ENCODE peak calls at places on chromosomes 7 and 10, in nine cellular contexts. One of them, this sample, is unnamed.

GRCh38 chr7:121259826-121260225 is 69.0 kb upstream of the WNT16 start:
- DNase-seq in stimulated activated naive CD4-positive, alpha-beta T cell: no peak
- DNase-seq in stimulated activated effector memory CD8-positive, alpha-beta T cell treated with anti-CD3 and anti-CD28 coated beads, Interleukin-12 subunit alpha, Interleukin-12 subunit beta, amount 100 ng/mL, for 72 hours: no peak
- DNase-seq in activated T-cell treated with anti-CD3 and anti-CD28 coated beads for 1 hour: no peak
- DNase-seq in HuH-7: no peak
- DNase-seq in glomerular endothelial cell: no peak
- DNase-seq in activated T-helper 1 cell treated with Interleukin-2 at 50 U/mL for 16 hours: no peak
- DNase-seq in RWPE2: no peak
- DNase-seq in stimulated activated CD4-positive, alpha-beta T cell treated with anti-CD3 and anti-CD28 coated beads, Interleukin-4, amount 100 ng/mL, for 1 hour: no peak
- DNase-seq in this sample: no peak

GRCh38 chr10:104033401-104033930 is 52.2 kb downstream of the COL17A1 start:
- DNase-seq in stimulated activated naive CD4-positive, alpha-beta T cell: no peak
- DNase-seq in stimulated activated effector memory CD8-positive, alpha-beta T cell treated with anti-CD3 and anti-CD28 coated beads, Interleukin-12 subunit alpha, Interleukin-12 subunit beta, amount 100 ng/mL, for 72 hours: no peak
- DNase-seq in activated T-cell treated with anti-CD3 and anti-CD28 coated beads for 1 hour: no peak
- DNase-seq in HuH-7: no peak
- DNase-seq in glomerular endothelial cell: no peak
- DNase-seq in activated T-helper 1 cell treated with Interleukin-2 at 50 U/mL for 16 hours: no peak
- DNase-seq in RWPE2: no peak
- DNase-seq in stimulated activated CD4-positive, alpha-beta T cell treated with anti-CD3 and anti-CD28 coated beads, Interleukin-4, amount 100 ng/mL, for 1 hour: no peak
- DNase-seq in this sample: no peak

GRCh38 chr7:21548491-21548890 is 5.7 kb downstream of the DNAH11 start:
- DNase-seq in stimulated activated naive CD4-positive, alpha-beta T cell: no peak
- DNase-seq in stimulated activated effector memory CD8-positive, alpha-beta T cell treated with anti-CD3 and anti-CD28 coated beads, Interleukin-12 subunit alpha, Interleukin-12 subunit beta, amount 100 ng/mL, for 72 hours: no peak
- DNase-seq in activated T-cell treated with anti-CD3 and anti-CD28 coated beads for 1 hour: no peak
- DNase-seq in HuH-7: no peak
- DNase-seq in glomerular endothelial cell: no peak
- DNase-seq in activated T-helper 1 cell treated with Interleukin-2 at 50 U/mL for 16 hours: no peak
- DNase-seq in RWPE2: no peak
- DNase-seq in stimulated activated CD4-positive, alpha-beta T cell treated with anti-CD3 and anti-CD28 coated beads, Interleukin-4, amount 100 ng/mL, for 1 hour: no peak
- DNase-seq in this sample: no peak

GRCh38 chr10:104809288-104810090 is 168.4 kb downstream of the SORCS3 start:
- DNase-seq in stimulated activated naive CD4-positive, alpha-beta T cell: peak
- DNase-seq in stimulated activated effector memory CD8-positive, alpha-beta T cell treated with anti-CD3 and anti-CD28 coated beads, Interleukin-12 subunit alpha, Interleukin-12 subunit beta, amount 100 ng/mL, for 72 hours: no peak
- DNase-seq in activated T-cell treated with anti-CD3 and anti-CD28 coated beads for 1 hour: no peak
- DNase-seq in HuH-7: no peak
- DNase-seq in glomerular endothelial cell: no peak
- DNase-seq in activated T-helper 1 cell treated with Interleukin-2 at 50 U/mL for 16 hours: no peak
- DNase-seq in RWPE2: peak
- DNase-seq in stimulated activated CD4-positive, alpha-beta T cell treated with anti-CD3 and anti-CD28 coated beads, Interleukin-4, amount 100 ng/mL, for 1 hour: no peak
- DNase-seq in this sample: peak

GRCh38 chr7:140519007-140519399 is 39.7 kb upstream of the MKRN1 start:
- DNase-seq in stimulated activated naive CD4-positive, alpha-beta T cell: no peak
- DNase-seq in stimulated activated effector memory CD8-positive, alpha-beta T cell treated with anti-CD3 and anti-CD28 coated beads, Interleukin-12 subunit alpha, Interleukin-12 subunit beta, amount 100 ng/mL, for 72 hours: no peak
- DNase-seq in activated T-cell treated with anti-CD3 and anti-CD28 coated beads for 1 hour: no peak
- DNase-seq in HuH-7: no peak
- DNase-seq in glomerular endothelial cell: no peak
- DNase-seq in activated T-helper 1 cell treated with Interleukin-2 at 50 U/mL for 16 hours: no peak
- DNase-seq in RWPE2: no peak
- DNase-seq in stimulated activated CD4-positive, alpha-beta T cell treated with anti-CD3 and anti-CD28 coated beads, Interleukin-4, amount 100 ng/mL, for 1 hour: no peak
- DNase-seq in this sample: no peak

GRCh38 chr7:116653204-116653603 is 18.8 kb upstream of the MET start:
- DNase-seq in stimulated activated naive CD4-positive, alpha-beta T cell: no peak
- DNase-seq in stimulated activated effector memory CD8-positive, alpha-beta T cell treated with anti-CD3 and anti-CD28 coated beads, Interleukin-12 subunit alpha, Interleukin-12 subunit beta, amount 100 ng/mL, for 72 hours: no peak
- DNase-seq in activated T-cell treated with anti-CD3 and anti-CD28 coated beads for 1 hour: no peak
- DNase-seq in HuH-7: no peak
- DNase-seq in glomerular endothelial cell: no peak
- DNase-seq in activated T-helper 1 cell treated with Interleukin-2 at 50 U/mL for 16 hours: no peak
- DNase-seq in RWPE2: no peak
- DNase-seq in stimulated activated CD4-positive, alpha-beta T cell treated with anti-CD3 and anti-CD28 coated beads, Interleukin-4, amount 100 ng/mL, for 1 hour: no peak
- DNase-seq in this sample: peak

GRCh38 chr10:78860260-78860914 is 208.4 kb upstream of the ZMIZ1 start:
- DNase-seq in stimulated activated naive CD4-positive, alpha-beta T cell: no peak
- DNase-seq in stimulated activated effector memory CD8-positive, alpha-beta T cell treated with anti-CD3 and anti-CD28 coated beads, Interleukin-12 subunit alpha, Interleukin-12 subunit beta, amount 100 ng/mL, for 72 hours: no peak
- DNase-seq in activated T-cell treated with anti-CD3 and anti-CD28 coated beads for 1 hour: no peak
- DNase-seq in HuH-7: no peak
- DNase-seq in glomerular endothelial cell: no peak
- DNase-seq in activated T-helper 1 cell treated with Interleukin-2 at 50 U/mL for 16 hours: no peak
- DNase-seq in RWPE2: no peak
- DNase-seq in stimulated activated CD4-positive, alpha-beta T cell treated with anti-CD3 and anti-CD28 coated beads, Interleukin-4, amount 100 ng/mL, for 1 hour: no peak
- DNase-seq in this sample: no peak

GRCh38 chr10:55822096-55822495 is 539.0 kb downstream of the ZWINT start:
- DNase-seq in stimulated activated naive CD4-positive, alpha-beta T cell: no peak
- DNase-seq in stimulated activated effector memory CD8-positive, alpha-beta T cell treated with anti-CD3 and anti-CD28 coated beads, Interleukin-12 subunit alpha, Interleukin-12 subunit beta, amount 100 ng/mL, for 72 hours: no peak
- DNase-seq in activated T-cell treated with anti-CD3 and anti-CD28 coated beads for 1 hour: no peak
- DNase-seq in HuH-7: peak
- DNase-seq in glomerular endothelial cell: no peak
- DNase-seq in activated T-helper 1 cell treated with Interleukin-2 at 50 U/mL for 16 hours: no peak
- DNase-seq in RWPE2: no peak
- DNase-seq in stimulated activated CD4-positive, alpha-beta T cell treated with anti-CD3 and anti-CD28 coated beads, Interleukin-4, amount 100 ng/mL, for 1 hour: no peak
- DNase-seq in this sample: no peak

GRCh38 chr10:17616403-17617030 is 657 bp downstream of the HACD1 start:
- DNase-seq in stimulated activated naive CD4-positive, alpha-beta T cell: no peak
- DNase-seq in stimulated activated effector memory CD8-positive, alpha-beta T cell treated with anti-CD3 and anti-CD28 coated beads, Interleukin-12 subunit alpha, Interleukin-12 subunit beta, amount 100 ng/mL, for 72 hours: no peak
- DNase-seq in activated T-cell treated with anti-CD3 and anti-CD28 coated beads for 1 hour: no peak
- DNase-seq in HuH-7: peak
- DNase-seq in glomerular endothelial cell: no peak
- DNase-seq in activated T-helper 1 cell treated with Interleukin-2 at 50 U/mL for 16 hours: peak
- DNase-seq in RWPE2: peak
- DNase-seq in stimulated activated CD4-positive, alpha-beta T cell treated with anti-CD3 and anti-CD28 coated beads, Interleukin-4, amount 100 ng/mL, for 1 hour: peak
- DNase-seq in this sample: peak

GRCh38 chr10:14779053-14779649 is 4.5 kb upstream of the FAM107B start:
- DNase-seq in stimulated activated naive CD4-positive, alpha-beta T cell: no peak
- DNase-seq in stimulated activated effector memory CD8-positive, alpha-beta T cell treated with anti-CD3 and anti-CD28 coated beads, Interleukin-12 subunit alpha, Interleukin-12 subunit beta, amount 100 ng/mL, for 72 hours: no peak
- DNase-seq in activated T-cell treated with anti-CD3 and anti-CD28 coated beads for 1 hour: no peak
- DNase-seq in HuH-7: no peak
- DNase-seq in glomerular endothelial cell: no peak
- DNase-seq in activated T-helper 1 cell treated with Interleukin-2 at 50 U/mL for 16 hours: no peak
- DNase-seq in RWPE2: no peak
- DNase-seq in stimulated activated CD4-positive, alpha-beta T cell treated with anti-CD3 and anti-CD28 coated beads, Interleukin-4, amount 100 ng/mL, for 1 hour: no peak
- DNase-seq in this sample: peak

GRCh38 chr10:31157125-31157983 is 125.7 kb upstream of the ZNF438 start:
- DNase-seq in stimulated activated naive CD4-positive, alpha-beta T cell: no peak
- DNase-seq in stimulated activated effector memory CD8-positive, alpha-beta T cell treated with anti-CD3 and anti-CD28 coated beads, Interleukin-12 subunit alpha, Interleukin-12 subunit beta, amount 100 ng/mL, for 72 hours: no peak
- DNase-seq in activated T-cell treated with anti-CD3 and anti-CD28 coated beads for 1 hour: no peak
- DNase-seq in HuH-7: no peak
- DNase-seq in glomerular endothelial cell: no peak
- DNase-seq in activated T-helper 1 cell treated with Interleukin-2 at 50 U/mL for 16 hours: no peak
- DNase-seq in RWPE2: no peak
- DNase-seq in stimulated activated CD4-positive, alpha-beta T cell treated with anti-CD3 and anti-CD28 coated beads, Interleukin-4, amount 100 ng/mL, for 1 hour: no peak
- DNase-seq in this sample: peak

GRCh38 chr7:69568266-69568665 is 30.0 kb upstream of the AUTS2 start:
- DNase-seq in stimulated activated naive CD4-positive, alpha-beta T cell: no peak
- DNase-seq in stimulated activated effector memory CD8-positive, alpha-beta T cell treated with anti-CD3 and anti-CD28 coated beads, Interleukin-12 subunit alpha, Interleukin-12 subunit beta, amount 100 ng/mL, for 72 hours: no peak
- DNase-seq in activated T-cell treated with anti-CD3 and anti-CD28 coated beads for 1 hour: no peak
- DNase-seq in HuH-7: no peak
- DNase-seq in glomerular endothelial cell: no peak
- DNase-seq in activated T-helper 1 cell treated with Interleukin-2 at 50 U/mL for 16 hours: no peak
- DNase-seq in RWPE2: no peak
- DNase-seq in stimulated activated CD4-positive, alpha-beta T cell treated with anti-CD3 and anti-CD28 coated beads, Interleukin-4, amount 100 ng/mL, for 1 hour: no peak
- DNase-seq in this sample: peak

GRCh38 chr7:20330176-20330796 is 414 bp upstream of the ITGB8 start:
- DNase-seq in stimulated activated naive CD4-positive, alpha-beta T cell: no peak
- DNase-seq in stimulated activated effector memory CD8-positive, alpha-beta T cell treated with anti-CD3 and anti-CD28 coated beads, Interleukin-12 subunit alpha, Interleukin-12 subunit beta, amount 100 ng/mL, for 72 hours: peak
- DNase-seq in activated T-cell treated with anti-CD3 and anti-CD28 coated beads for 1 hour: no peak
- DNase-seq in HuH-7: peak
- DNase-seq in glomerular endothelial cell: no peak
- DNase-seq in activated T-helper 1 cell treated with Interleukin-2 at 50 U/mL for 16 hours: no peak
- DNase-seq in RWPE2: peak
- DNase-seq in stimulated activated CD4-positive, alpha-beta T cell treated with anti-CD3 and anti-CD28 coated beads, Interleukin-4, amount 100 ng/mL, for 1 hour: peak
- DNase-seq in this sample: peak

GRCh38 chr7:76234282-76234584 is 32.5 kb downstream of the SRRM3 start:
- DNase-seq in stimulated activated naive CD4-positive, alpha-beta T cell: no peak
- DNase-seq in stimulated activated effector memory CD8-positive, alpha-beta T cell treated with anti-CD3 and anti-CD28 coated beads, Interleukin-12 subunit alpha, Interleukin-12 subunit beta, amount 100 ng/mL, for 72 hours: no peak
- DNase-seq in activated T-cell treated with anti-CD3 and anti-CD28 coated beads for 1 hour: no peak
- DNase-seq in HuH-7: no peak
- DNase-seq in glomerular endothelial cell: no peak
- DNase-seq in activated T-helper 1 cell treated with Interleukin-2 at 50 U/mL for 16 hours: no peak
- DNase-seq in RWPE2: no peak
- DNase-seq in stimulated activated CD4-positive, alpha-beta T cell treated with anti-CD3 and anti-CD28 coated beads, Interleukin-4, amount 100 ng/mL, for 1 hour: no peak
- DNase-seq in this sample: no peak

GRCh38 chr7:33130184-33130583 is 820 bp downstream of the BBS9 start:
- DNase-seq in stimulated activated naive CD4-positive, alpha-beta T cell: no peak
- DNase-seq in stimulated activated effector memory CD8-positive, alpha-beta T cell treated with anti-CD3 and anti-CD28 coated beads, Interleukin-12 subunit alpha, Interleukin-12 subunit beta, amount 100 ng/mL, for 72 hours: no peak
- DNase-seq in activated T-cell treated with anti-CD3 and anti-CD28 coated beads for 1 hour: no peak
- DNase-seq in HuH-7: no peak
- DNase-seq in glomerular endothelial cell: no peak
- DNase-seq in activated T-helper 1 cell treated with Interleukin-2 at 50 U/mL for 16 hours: no peak
- DNase-seq in RWPE2: no peak
- DNase-seq in stimulated activated CD4-positive, alpha-beta T cell treated with anti-CD3 and anti-CD28 coated beads, Interleukin-4, amount 100 ng/mL, for 1 hour: no peak
- DNase-seq in this sample: peak

GRCh38 chr10:63819753-63820347 is 298.6 kb downstream of the REEP3 start:
- DNase-seq in stimulated activated naive CD4-positive, alpha-beta T cell: no peak
- DNase-seq in stimulated activated effector memory CD8-positive, alpha-beta T cell treated with anti-CD3 and anti-CD28 coated beads, Interleukin-12 subunit alpha, Interleukin-12 subunit beta, amount 100 ng/mL, for 72 hours: no peak
- DNase-seq in activated T-cell treated with anti-CD3 and anti-CD28 coated beads for 1 hour: no peak
- DNase-seq in HuH-7: peak
- DNase-seq in glomerular endothelial cell: peak
- DNase-seq in activated T-helper 1 cell treated with Interleukin-2 at 50 U/mL for 16 hours: no peak
- DNase-seq in RWPE2: no peak
- DNase-seq in stimulated activated CD4-positive, alpha-beta T cell treated with anti-CD3 and anti-CD28 coated beads, Interleukin-4, amount 100 ng/mL, for 1 hour: peak
- DNase-seq in this sample: peak

GRCh38 chr10:556971-557370 is 132.5 kb downstream of the DIP2C start:
- DNase-seq in stimulated activated naive CD4-positive, alpha-beta T cell: no peak
- DNase-seq in stimulated activated effector memory CD8-positive, alpha-beta T cell treated with anti-CD3 and anti-CD28 coated beads, Interleukin-12 subunit alpha, Interleukin-12 subunit beta, amount 100 ng/mL, for 72 hours: no peak
- DNase-seq in activated T-cell treated with anti-CD3 and anti-CD28 coated beads for 1 hour: no peak
- DNase-seq in HuH-7: no peak
- DNase-seq in glomerular endothelial cell: no peak
- DNase-seq in activated T-helper 1 cell treated with Interleukin-2 at 50 U/mL for 16 hours: no peak
- DNase-seq in RWPE2: no peak
- DNase-seq in stimulated activated CD4-positive, alpha-beta T cell treated with anti-CD3 and anti-CD28 coated beads, Interleukin-4, amount 100 ng/mL, for 1 hour: no peak
- DNase-seq in this sample: no peak

GRCh38 chr7:144830024-144830785 is 5.6 kb downstream of the TPK1 start:
- DNase-seq in stimulated activated naive CD4-positive, alpha-beta T cell: no peak
- DNase-seq in stimulated activated effector memory CD8-positive, alpha-beta T cell treated with anti-CD3 and anti-CD28 coated beads, Interleukin-12 subunit alpha, Interleukin-12 subunit beta, amount 100 ng/mL, for 72 hours: no peak
- DNase-seq in activated T-cell treated with anti-CD3 and anti-CD28 coated beads for 1 hour: no peak
- DNase-seq in HuH-7: no peak
- DNase-seq in glomerular endothelial cell: no peak
- DNase-seq in activated T-helper 1 cell treated with Interleukin-2 at 50 U/mL for 16 hours: no peak
- DNase-seq in RWPE2: no peak
- DNase-seq in stimulated activated CD4-positive, alpha-beta T cell treated with anti-CD3 and anti-CD28 coated beads, Interleukin-4, amount 100 ng/mL, for 1 hour: no peak
- DNase-seq in this sample: no peak

GRCh38 chr10:126001579-126001978 is 105.2 kb downstream of the FANK1 start:
- DNase-seq in stimulated activated naive CD4-positive, alpha-beta T cell: no peak
- DNase-seq in stimulated activated effector memory CD8-positive, alpha-beta T cell treated with anti-CD3 and anti-CD28 coated beads, Interleukin-12 subunit alpha, Interleukin-12 subunit beta, amount 100 ng/mL, for 72 hours: no peak
- DNase-seq in activated T-cell treated with anti-CD3 and anti-CD28 coated beads for 1 hour: no peak
- DNase-seq in HuH-7: no peak
- DNase-seq in glomerular endothelial cell: no peak
- DNase-seq in activated T-helper 1 cell treated with Interleukin-2 at 50 U/mL for 16 hours: no peak
- DNase-seq in RWPE2: no peak
- DNase-seq in stimulated activated CD4-positive, alpha-beta T cell treated with anti-CD3 and anti-CD28 coated beads, Interleukin-4, amount 100 ng/mL, for 1 hour: no peak
- DNase-seq in this sample: peak

GRCh38 chr7:146346096-146346495 is 229.5 kb downstream of the CNTNAP2 start:
- DNase-seq in stimulated activated naive CD4-positive, alpha-beta T cell: no peak
- DNase-seq in stimulated activated effector memory CD8-positive, alpha-beta T cell treated with anti-CD3 and anti-CD28 coated beads, Interleukin-12 subunit alpha, Interleukin-12 subunit beta, amount 100 ng/mL, for 72 hours: no peak
- DNase-seq in activated T-cell treated with anti-CD3 and anti-CD28 coated beads for 1 hour: no peak
- DNase-seq in HuH-7: no peak
- DNase-seq in glomerular endothelial cell: no peak
- DNase-seq in activated T-helper 1 cell treated with Interleukin-2 at 50 U/mL for 16 hours: no peak
- DNase-seq in RWPE2: no peak
- DNase-seq in stimulated activated CD4-positive, alpha-beta T cell treated with anti-CD3 and anti-CD28 coated beads, Interleukin-4, amount 100 ng/mL, for 1 hour: no peak
- DNase-seq in this sample: no peak

GRCh38 chr7:4779118-4779517 is 3.7 kb downstream of the AP5Z1 start:
- DNase-seq in stimulated activated naive CD4-positive, alpha-beta T cell: no peak
- DNase-seq in stimulated activated effector memory CD8-positive, alpha-beta T cell treated with anti-CD3 and anti-CD28 coated beads, Interleukin-12 subunit alpha, Interleukin-12 subunit beta, amount 100 ng/mL, for 72 hours: no peak
- DNase-seq in activated T-cell treated with anti-CD3 and anti-CD28 coated beads for 1 hour: no peak
- DNase-seq in HuH-7: no peak
- DNase-seq in glomerular endothelial cell: no peak
- DNase-seq in activated T-helper 1 cell treated with Interleukin-2 at 50 U/mL for 16 hours: no peak
- DNase-seq in RWPE2: no peak
- DNase-seq in stimulated activated CD4-positive, alpha-beta T cell treated with anti-CD3 and anti-CD28 coated beads, Interleukin-4, amount 100 ng/mL, for 1 hour: no peak
- DNase-seq in this sample: no peak

GRCh38 chr10:58995058-58995596 is 181.3 kb upstream of the PHYHIPL start:
- DNase-seq in stimulated activated naive CD4-positive, alpha-beta T cell: no peak
- DNase-seq in stimulated activated effector memory CD8-positive, alpha-beta T cell treated with anti-CD3 and anti-CD28 coated beads, Interleukin-12 subunit alpha, Interleukin-12 subunit beta, amount 100 ng/mL, for 72 hours: no peak
- DNase-seq in activated T-cell treated with anti-CD3 and anti-CD28 coated beads for 1 hour: no peak
- DNase-seq in HuH-7: no peak
- DNase-seq in glomerular endothelial cell: no peak
- DNase-seq in activated T-helper 1 cell treated with Interleukin-2 at 50 U/mL for 16 hours: no peak
- DNase-seq in RWPE2: no peak
- DNase-seq in stimulated activated CD4-positive, alpha-beta T cell treated with anti-CD3 and anti-CD28 coated beads, Interleukin-4, amount 100 ng/mL, for 1 hour: no peak
- DNase-seq in this sample: no peak

GRCh38 chr10:133418289-133418993 is 6.0 kb downstream of the SPRN start:
- DNase-seq in stimulated activated naive CD4-positive, alpha-beta T cell: no peak
- DNase-seq in stimulated activated effector memory CD8-positive, alpha-beta T cell treated with anti-CD3 and anti-CD28 coated beads, Interleukin-12 subunit alpha, Interleukin-12 subunit beta, amount 100 ng/mL, for 72 hours: no peak
- DNase-seq in activated T-cell treated with anti-CD3 and anti-CD28 coated beads for 1 hour: no peak
- DNase-seq in HuH-7: no peak
- DNase-seq in glomerular endothelial cell: no peak
- DNase-seq in activated T-helper 1 cell treated with Interleukin-2 at 50 U/mL for 16 hours: no peak
- DNase-seq in RWPE2: peak
- DNase-seq in stimulated activated CD4-positive, alpha-beta T cell treated with anti-CD3 and anti-CD28 coated beads, Interleukin-4, amount 100 ng/mL, for 1 hour: no peak
- DNase-seq in this sample: no peak

GRCh38 chr7:29370531-29371314 is 176.1 kb downstream of the CHN2 start:
- DNase-seq in stimulated activated naive CD4-positive, alpha-beta T cell: no peak
- DNase-seq in stimulated activated effector memory CD8-positive, alpha-beta T cell treated with anti-CD3 and anti-CD28 coated beads, Interleukin-12 subunit alpha, Interleukin-12 subunit beta, amount 100 ng/mL, for 72 hours: no peak
- DNase-seq in activated T-cell treated with anti-CD3 and anti-CD28 coated beads for 1 hour: no peak
- DNase-seq in HuH-7: no peak
- DNase-seq in glomerular endothelial cell: no peak
- DNase-seq in activated T-helper 1 cell treated with Interleukin-2 at 50 U/mL for 16 hours: no peak
- DNase-seq in RWPE2: no peak
- DNase-seq in stimulated activated CD4-positive, alpha-beta T cell treated with anti-CD3 and anti-CD28 coated beads, Interleukin-4, amount 100 ng/mL, for 1 hour: no peak
- DNase-seq in this sample: peak

GRCh38 chr10:122188706-122189105 is 82.4 kb upstream of the BTBD16 start:
- DNase-seq in stimulated activated naive CD4-positive, alpha-beta T cell: no peak
- DNase-seq in stimulated activated effector memory CD8-positive, alpha-beta T cell treated with anti-CD3 and anti-CD28 coated beads, Interleukin-12 subunit alpha, Interleukin-12 subunit beta, amount 100 ng/mL, for 72 hours: no peak
- DNase-seq in activated T-cell treated with anti-CD3 and anti-CD28 coated beads for 1 hour: no peak
- DNase-seq in HuH-7: no peak
- DNase-seq in glomerular endothelial cell: no peak
- DNase-seq in activated T-helper 1 cell treated with Interleukin-2 at 50 U/mL for 16 hours: no peak
- DNase-seq in RWPE2: no peak
- DNase-seq in stimulated activated CD4-positive, alpha-beta T cell treated with anti-CD3 and anti-CD28 coated beads, Interleukin-4, amount 100 ng/mL, for 1 hour: no peak
- DNase-seq in this sample: no peak

GRCh38 chr7:117132385-117133120 is 179.3 kb downstream of the ST7 start:
- DNase-seq in stimulated activated naive CD4-positive, alpha-beta T cell: no peak
- DNase-seq in stimulated activated effector memory CD8-positive, alpha-beta T cell treated with anti-CD3 and anti-CD28 coated beads, Interleukin-12 subunit alpha, Interleukin-12 subunit beta, amount 100 ng/mL, for 72 hours: no peak
- DNase-seq in activated T-cell treated with anti-CD3 and anti-CD28 coated beads for 1 hour: no peak
- DNase-seq in HuH-7: no peak
- DNase-seq in glomerular endothelial cell: peak
- DNase-seq in activated T-helper 1 cell treated with Interleukin-2 at 50 U/mL for 16 hours: no peak
- DNase-seq in RWPE2: no peak
- DNase-seq in stimulated activated CD4-positive, alpha-beta T cell treated with anti-CD3 and anti-CD28 coated beads, Interleukin-4, amount 100 ng/mL, for 1 hour: no peak
- DNase-seq in this sample: peak

GRCh38 chr10:30728786-30729185 is 99.2 kb upstream of the LYZL2 start:
- DNase-seq in stimulated activated naive CD4-positive, alpha-beta T cell: no peak
- DNase-seq in stimulated activated effector memory CD8-positive, alpha-beta T cell treated with anti-CD3 and anti-CD28 coated beads, Interleukin-12 subunit alpha, Interleukin-12 subunit beta, amount 100 ng/mL, for 72 hours: no peak
- DNase-seq in activated T-cell treated with anti-CD3 and anti-CD28 coated beads for 1 hour: no peak
- DNase-seq in HuH-7: no peak
- DNase-seq in glomerular endothelial cell: no peak
- DNase-seq in activated T-helper 1 cell treated with Interleukin-2 at 50 U/mL for 16 hours: no peak
- DNase-seq in RWPE2: no peak
- DNase-seq in stimulated activated CD4-positive, alpha-beta T cell treated with anti-CD3 and anti-CD28 coated beads, Interleukin-4, amount 100 ng/mL, for 1 hour: no peak
- DNase-seq in this sample: no peak

GRCh38 chr10:129394739-129395298 is 72.2 kb upstream of the MGMT start:
- DNase-seq in stimulated activated naive CD4-positive, alpha-beta T cell: no peak
- DNase-seq in stimulated activated effector memory CD8-positive, alpha-beta T cell treated with anti-CD3 and anti-CD28 coated beads, Interleukin-12 subunit alpha, Interleukin-12 subunit beta, amount 100 ng/mL, for 72 hours: no peak
- DNase-seq in activated T-cell treated with anti-CD3 and anti-CD28 coated beads for 1 hour: no peak
- DNase-seq in HuH-7: no peak
- DNase-seq in glomerular endothelial cell: no peak
- DNase-seq in activated T-helper 1 cell treated with Interleukin-2 at 50 U/mL for 16 hours: no peak
- DNase-seq in RWPE2: no peak
- DNase-seq in stimulated activated CD4-positive, alpha-beta T cell treated with anti-CD3 and anti-CD28 coated beads, Interleukin-4, amount 100 ng/mL, for 1 hour: no peak
- DNase-seq in this sample: no peak

GRCh38 chr10:48782321-48782720 is 97.6 kb downstream of the WDFY4 start:
- DNase-seq in stimulated activated naive CD4-positive, alpha-beta T cell: no peak
- DNase-seq in stimulated activated effector memory CD8-positive, alpha-beta T cell treated with anti-CD3 and anti-CD28 coated beads, Interleukin-12 subunit alpha, Interleukin-12 subunit beta, amount 100 ng/mL, for 72 hours: no peak
- DNase-seq in activated T-cell treated with anti-CD3 and anti-CD28 coated beads for 1 hour: no peak
- DNase-seq in HuH-7: no peak
- DNase-seq in glomerular endothelial cell: no peak
- DNase-seq in activated T-helper 1 cell treated with Interleukin-2 at 50 U/mL for 16 hours: no peak
- DNase-seq in RWPE2: no peak
- DNase-seq in stimulated activated CD4-positive, alpha-beta T cell treated with anti-CD3 and anti-CD28 coated beads, Interleukin-4, amount 100 ng/mL, for 1 hour: no peak
- DNase-seq in this sample: no peak

GRCh38 chr7:69645683-69646082 is 47.4 kb downstream of the AUTS2 start:
- DNase-seq in stimulated activated naive CD4-positive, alpha-beta T cell: no peak
- DNase-seq in stimulated activated effector memory CD8-positive, alpha-beta T cell treated with anti-CD3 and anti-CD28 coated beads, Interleukin-12 subunit alpha, Interleukin-12 subunit beta, amount 100 ng/mL, for 72 hours: no peak
- DNase-seq in activated T-cell treated with anti-CD3 and anti-CD28 coated beads for 1 hour: no peak
- DNase-seq in HuH-7: no peak
- DNase-seq in glomerular endothelial cell: no peak
- DNase-seq in activated T-helper 1 cell treated with Interleukin-2 at 50 U/mL for 16 hours: no peak
- DNase-seq in RWPE2: no peak
- DNase-seq in stimulated activated CD4-positive, alpha-beta T cell treated with anti-CD3 and anti-CD28 coated beads, Interleukin-4, amount 100 ng/mL, for 1 hour: no peak
- DNase-seq in this sample: no peak

This sample was measured in astrocyte of the hippocampus.